ENCODE peak calls at places on chromosomes 12 and 14, in six cellular contexts. R is nephron progenitor cell, Z is cardiac fibroblast, X is dorsolateral prefrontal cortex, O is omental fat pad, L is spleen. D is an unnamed sample.

GRCh38 chr12:53701518-53702264 is 25.6 kb downstream of the CALCOCO1 start:
- DNase-seq in L (peak; percentile 91), Z (peak; percentile 83), O (peak; percentile 69), R (peak; percentile 87), X (peak; percentile 82), D (peak; percentile 89)

GRCh38 chr12:65605019-65605418 is 219.3 kb upstream of the HMGA2 start:
- DNase-seq in R (no peak), Z (peak; percentile 40), L (no peak), X (no peak), O (no peak), D (no peak)

GRCh38 chr14:64958201-64958600 is 13.9 kb downstream of the RAB15 start:
- DNase-seq in X (no peak), O (no peak), Z (no peak), R (no peak), L (no peak), D (no peak)

GRCh38 chr12:120090626-120091295 is 25.8 kb downstream of the RAB35 start:
- DNase-seq in Z (no peak), X (no peak), L (no peak), R (no peak), O (no peak), D (no peak)

GRCh38 chr12:125314051-125314882 is 249.0 kb downstream of the AACS start:
- DNase-seq in R (no peak), L (no peak), Z (no peak), O (no peak), X (no peak), D (peak; percentile 50)

GRCh38 chr12:96205909-96206308 is 11.7 kb downstream of the ELK3 start:
- DNase-seq in Z (no peak), R (no peak), L (no peak), O (no peak), X (no peak), D (no peak)

GRCh38 chr12:48817957-48818830 is at the start of gene CACNB3:
- DNase-seq in X (no peak), R (peak; percentile 86), Z (peak; percentile 47), O (peak; percentile 36), L (peak; percentile 93), D (peak; percentile 93)

GRCh38 chr12:27772328-27773049 is 7.5 kb upstream of the KLHL42 start:
- DNase-seq in O (no peak), X (no peak), Z (no peak), R (no peak), L (no peak), D (no peak)

GRCh38 chr12:34392741-34393085 is 370.4 kb downstream of the ALG10 start:
- DNase-seq in L (peak; percentile 74), R (no peak), Z (no peak), O (peak; percentile 20), X (peak; percentile 8), D (peak; percentile 15)

GRCh38 chr14:85085981-85086380 is 444.0 kb upstream of the FLRT2 start:
- DNase-seq in X (no peak), O (no peak), Z (no peak), R (no peak), L (no peak), D (no peak)

GRCh38 chr14:24426912-24427536 is 2.4 kb downstream of the CBLN3 start:
- DNase-seq in O (no peak), L (peak; percentile 76), X (no peak), R (no peak), Z (no peak), D (peak; percentile 77)

GRCh38 chr12:79689477-79690155 is 1.1 kb downstream of the PAWR start:
- DNase-seq in Z (peak; percentile 60), X (no peak), L (peak; percentile 91), O (no peak), R (peak; percentile 66), D (peak; percentile 57)

GRCh38 chr14:95200404-95200803 is 43.1 kb upstream of the DICER1 start:
- DNase-seq in R (no peak), X (no peak), Z (no peak), O (no peak), L (no peak), D (no peak)

GRCh38 chr14:80681651-80682050 is 259.9 kb downstream of the CEP128 start:
- DNase-seq in Z (no peak), X (no peak), L (no peak), O (no peak), R (no peak), D (no peak)

GRCh38 chr12:10113085-10113484 is 14.3 kb upstream of the CLEC1A start:
- DNase-seq in R (no peak), Z (no peak), L (no peak), X (no peak), O (no peak), D (no peak)

GRCh38 chr14:74261288-74261687 is 22.0 kb downstream of the VSX2 start:
- DNase-seq in O (no peak), L (no peak), Z (no peak), X (no peak), R (no peak), D (no peak)

GRCh38 chr12:113152835-113153814 is 3.6 kb downstream of the CFAP73 start:
- DNase-seq in O (no peak), X (peak; percentile 68), Z (peak; percentile 83), R (peak; percentile 68), L (peak; percentile 86), D (peak; percentile 88)

GRCh38 chr14:100122481-100123215 is 36.8 kb downstream of the DEGS2 start:
- DNase-seq in L (no peak), R (no peak), X (no peak), Z (no peak), O (no peak), D (no peak)

GRCh38 chr14:105532735-105533141 is 6.4 kb downstream of the TMEM121 start:
- DNase-seq in O (no peak), R (peak; percentile 46), Z (peak; percentile 42), X (no peak), L (peak; percentile 85), D (no peak)

GRCh38 chr12:6201199-6201608 is 1.0 kb downstream of the CD9 start:
- DNase-seq in R (no peak), L (no peak), X (no peak), Z (no peak), O (no peak), D (peak; percentile 71)
- TF ChIP-seq CTCF in R (no peak), L (no peak), X (no peak), Z (no peak), O (no peak), D (peak; percentile 14)

GRCh38 chr12:86710110-86710509 is 453.9 kb upstream of the MGAT4C start:
- DNase-seq in Z (peak; percentile 25), O (no peak), L (no peak), R (no peak), X (no peak), D (no peak)

GRCh38 chr12:86713121-86713520 is 456.9 kb upstream of the MGAT4C start:
- DNase-seq in O (no peak), L (no peak), R (no peak), X (no peak), Z (no peak), D (no peak)

GRCh38 chr12:86712425-86712843 is 456.2 kb upstream of the MGAT4C start:
- DNase-seq in Z (peak; percentile 98), X (no peak), O (no peak), R (no peak), L (no peak), D (no peak)

GRCh38 chr12:86711716-86712115 is 455.5 kb upstream of the MGAT4C start:
- DNase-seq in O (no peak), X (no peak), L (no peak), Z (peak; percentile 10), R (no peak), D (no peak)
- TF ChIP-seq CTCF in O (no peak), X (no peak), L (no peak), Z (no peak), R (no peak), D (no peak)

GRCh38 chr12:43776498-43776897 is 17.7 kb downstream of the IRAK4 start:
- DNase-seq in R (no peak), Z (peak; percentile 42), X (no peak), L (no peak), O (no peak), D (no peak)
- TF ChIP-seq CTCF in R (peak; percentile 42), Z (peak; percentile 35), X (peak; percentile 47), L (peak; percentile 32), O (no peak), D (peak; percentile 66)

DNA sequence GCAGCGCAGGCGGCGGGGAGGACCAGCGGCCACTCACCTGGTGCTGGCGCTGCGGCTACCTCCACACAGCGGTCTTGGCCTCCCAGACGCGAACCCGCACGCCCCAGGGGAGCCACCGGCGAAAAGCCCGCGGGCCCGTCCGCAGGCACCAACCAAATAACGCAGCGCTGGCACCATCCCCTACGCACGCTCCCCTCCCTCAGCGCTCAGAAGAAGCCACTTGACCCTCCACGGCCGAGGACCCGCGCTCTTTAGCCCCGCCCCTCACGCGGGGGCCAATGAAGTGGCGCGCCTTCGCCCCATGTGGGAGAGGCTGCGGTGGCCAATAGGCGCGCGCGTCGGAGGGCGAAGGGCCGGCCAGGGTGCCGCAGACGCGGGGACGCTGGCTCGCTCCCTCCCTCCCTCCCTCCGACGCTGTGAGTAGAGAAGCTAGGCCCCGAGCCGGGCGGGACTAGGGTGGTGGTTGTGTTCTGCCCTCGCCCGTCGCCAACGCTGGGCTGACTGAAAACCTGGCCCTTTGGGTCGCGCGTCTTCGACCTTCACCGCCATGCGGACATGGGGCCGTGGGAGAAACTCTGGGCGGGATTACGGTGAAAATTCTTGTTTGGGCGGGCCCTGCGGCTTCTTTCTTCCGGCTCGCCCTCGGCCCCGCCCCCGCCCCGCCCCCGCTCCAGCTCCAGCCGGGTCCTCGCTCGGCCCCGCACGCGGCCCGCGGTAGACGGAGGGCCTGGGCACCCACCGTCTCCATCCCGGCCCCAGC is at the start of the genes DMAC2L and L2HGDH:
- DNase-seq in L (peak; percentile 96), R (peak; percentile 94), O (peak; percentile 60), Z (peak; percentile 93), X (peak; percentile 90), D (peak; percentile 97)
- TF ChIP-seq CTCF in L (no peak), R (no peak), O (no peak), Z (no peak), X (peak; percentile 53), D (peak; percentile 22)

GRCh38 chr12:6288235-6288634 is 22.2 kb upstream of the PLEKHG6 start:
- DNase-seq in R (no peak), L (no peak), X (no peak), Z (no peak), O (no peak), D (no peak)
- TF ChIP-seq CTCF in R (no peak), L (no peak), X (no peak), Z (no peak), O (no peak), D (no peak)